ENCODE peak calls at places on chromosomes 1 and 21, in four cellular contexts. One of them, this sample, is unnamed.

GRCh38 chr21:44609193-44609592 is 2.7 kb upstream of the KRTAP10-8 start:
- ATAC-seq in body of pancreas: no peak
- ATAC-seq in lower lobe of right lung: no peak
- ATAC-seq in right cardiac atrium: no peak
- ATAC-seq in this sample: no peak

GRCh38 chr1:184223216-184223615 is 163.6 kb upstream of the C1orf21 start:
- ATAC-seq in body of pancreas: no peak
- ATAC-seq in lower lobe of right lung: no peak
- ATAC-seq in right cardiac atrium: peak; percentile 34
- ATAC-seq in this sample: no peak

GRCh38 chr1:56788102-56788501 is 31.1 kb downstream of the FYB2 start:
- ATAC-seq in body of pancreas: peak; percentile 35
- ATAC-seq in lower lobe of right lung: no peak
- ATAC-seq in right cardiac atrium: no peak
- ATAC-seq in this sample: no peak

GRCh38 chr1:178189814-178190213 is 95.9 kb downstream of the RASAL2 start:
- ATAC-seq in body of pancreas: no peak
- ATAC-seq in lower lobe of right lung: peak; percentile 49
- ATAC-seq in right cardiac atrium: peak; percentile 64
- ATAC-seq in this sample: no peak

GRCh38 chr21:31901342-31901741 is 28.5 kb downstream of the HUNK start:
- ATAC-seq in body of pancreas: peak; percentile 62
- ATAC-seq in lower lobe of right lung: no peak
- ATAC-seq in right cardiac atrium: no peak
- ATAC-seq in this sample: no peak

GRCh38 chr1:15282810-15283474 is 35.9 kb downstream of the FHAD1 start:
- ATAC-seq in body of pancreas: peak; percentile 13
- ATAC-seq in lower lobe of right lung: no peak
- ATAC-seq in right cardiac atrium: peak; percentile 91
- ATAC-seq in this sample: peak; percentile 56

GRCh38 chr21:37514038-37514665 is 147.6 kb downstream of the DYRK1A start:
- ATAC-seq in body of pancreas: peak; percentile 71
- ATAC-seq in lower lobe of right lung: no peak
- ATAC-seq in right cardiac atrium: no peak
- ATAC-seq in this sample: peak; percentile 42

GRCh38 chr1:211606914-211607751 is 28.2 kb upstream of the SLC30A1 start:
- ATAC-seq in body of pancreas: no peak
- ATAC-seq in lower lobe of right lung: peak; percentile 87
- ATAC-seq in right cardiac atrium: peak; percentile 60
- ATAC-seq in this sample: no peak

GRCh38 chr1:234271243-234271606 is 102.0 kb upstream of the COA6 start:
- ATAC-seq in body of pancreas: no peak
- ATAC-seq in lower lobe of right lung: no peak
- ATAC-seq in right cardiac atrium: no peak
- ATAC-seq in this sample: no peak

GRCh38 chr1:153180556-153180955 is 22.7 kb upstream of the LELP1 start:
- ATAC-seq in body of pancreas: peak; percentile 60
- ATAC-seq in lower lobe of right lung: no peak
- ATAC-seq in right cardiac atrium: no peak
- ATAC-seq in this sample: peak; percentile 65